ENCODE peak calls at places on chromosomes 5 and 9, in ten cellular contexts. One of them, this sample, is unnamed.

GRCh38 chr5:57041570-57041969 is 89.6 kb upstream of the MIER3 start:
- DNase-seq in thyroid gland: no peak
- DNase-seq in WTC11: no peak
- DNase-seq in PC-3: no peak
- DNase-seq in neural crest cell: no peak
- DNase-seq in fibroblast of the aortic adventitia: no peak
- DNase-seq in nephron progenitor cell: no peak
- DNase-seq in natural killer cell: no peak
- DNase-seq in type B pancreatic cell: no peak
- DNase-seq in AG04450: no peak
- DNase-seq in this sample: no peak

GRCh38 chr5:137733922-137734695 is 1.8 kb downstream of the KLHL3 start:
- DNase-seq in thyroid gland: no peak
- DNase-seq in WTC11: no peak
- DNase-seq in PC-3: no peak
- DNase-seq in neural crest cell: no peak
- DNase-seq in fibroblast of the aortic adventitia: no peak
- DNase-seq in nephron progenitor cell: no peak
- DNase-seq in natural killer cell: no peak
- DNase-seq in type B pancreatic cell: no peak
- DNase-seq in AG04450: no peak
- DNase-seq in this sample: no peak

GRCh38 chr9:20242767-20243166 is 379.5 kb downstream of the MLLT3 start:
- DNase-seq in thyroid gland: no peak
- DNase-seq in WTC11: no peak
- DNase-seq in PC-3: no peak
- DNase-seq in neural crest cell: no peak
- DNase-seq in fibroblast of the aortic adventitia: no peak
- DNase-seq in nephron progenitor cell: no peak
- DNase-seq in natural killer cell: no peak
- DNase-seq in type B pancreatic cell: no peak
- DNase-seq in AG04450: no peak
- DNase-seq in this sample: no peak

GRCh38 chr9:29214702-29215248 is 1641.5 kb upstream of the C9orf72 start:
- DNase-seq in thyroid gland: peak; percentile 23
- DNase-seq in WTC11: peak; percentile 44
- DNase-seq in PC-3: no peak
- DNase-seq in neural crest cell: peak; percentile 5
- DNase-seq in fibroblast of the aortic adventitia: no peak
- DNase-seq in nephron progenitor cell: peak; percentile 49
- DNase-seq in natural killer cell: no peak
- DNase-seq in type B pancreatic cell: no peak
- DNase-seq in AG04450: no peak
- DNase-seq in this sample: peak; percentile 42

GRCh38 chr5:6397536-6398269 is 19.4 kb upstream of the MED10 start:
- DNase-seq in thyroid gland: no peak
- DNase-seq in WTC11: no peak
- DNase-seq in PC-3: no peak
- DNase-seq in neural crest cell: no peak
- DNase-seq in fibroblast of the aortic adventitia: no peak
- DNase-seq in nephron progenitor cell: no peak
- DNase-seq in natural killer cell: no peak
- DNase-seq in type B pancreatic cell: peak; percentile 53
- DNase-seq in AG04450: no peak
- DNase-seq in this sample: no peak

GRCh38 chr9:76730795-76731194 is 33.4 kb upstream of the PCA3 start:
- DNase-seq in thyroid gland: no peak
- DNase-seq in WTC11: no peak
- DNase-seq in PC-3: no peak
- DNase-seq in neural crest cell: no peak
- DNase-seq in fibroblast of the aortic adventitia: no peak
- DNase-seq in nephron progenitor cell: no peak
- DNase-seq in natural killer cell: no peak
- DNase-seq in type B pancreatic cell: no peak
- DNase-seq in AG04450: no peak
- DNase-seq in this sample: no peak

GRCh38 chr9:128072144-128073021 is 4.4 kb downstream of the SLC25A25 start:
- DNase-seq in thyroid gland: peak; percentile 92
- DNase-seq in WTC11: no peak
- DNase-seq in PC-3: peak; percentile 84
- DNase-seq in neural crest cell: no peak
- DNase-seq in fibroblast of the aortic adventitia: peak; percentile 89
- DNase-seq in nephron progenitor cell: no peak
- DNase-seq in natural killer cell: peak; percentile 49
- DNase-seq in type B pancreatic cell: no peak
- DNase-seq in AG04450: no peak
- DNase-seq in this sample: peak; percentile 69

GRCh38 chr9:121242219-121242954 is 25.6 kb upstream of the GSN start:
- DNase-seq in thyroid gland: no peak
- DNase-seq in WTC11: no peak
- DNase-seq in PC-3: no peak
- DNase-seq in neural crest cell: no peak
- DNase-seq in fibroblast of the aortic adventitia: peak; percentile 75
- DNase-seq in nephron progenitor cell: no peak
- DNase-seq in natural killer cell: no peak
- DNase-seq in type B pancreatic cell: no peak
- DNase-seq in AG04450: no peak
- DNase-seq in this sample: no peak

GRCh38 chr9:122991370-122991830 is 42.1 kb upstream of the GPR21 start:
- DNase-seq in thyroid gland: peak; percentile 13
- DNase-seq in WTC11: no peak
- DNase-seq in PC-3: peak; percentile 66
- DNase-seq in neural crest cell: no peak
- DNase-seq in fibroblast of the aortic adventitia: peak; percentile 92
- DNase-seq in nephron progenitor cell: no peak
- DNase-seq in natural killer cell: no peak
- DNase-seq in type B pancreatic cell: no peak
- DNase-seq in AG04450: peak; percentile 65
- DNase-seq in this sample: no peak

GRCh38 chr5:77463905-77464304 is 28.2 kb downstream of the WDR41 start:
- DNase-seq in thyroid gland: no peak
- DNase-seq in WTC11: no peak
- DNase-seq in PC-3: no peak
- DNase-seq in neural crest cell: no peak
- DNase-seq in fibroblast of the aortic adventitia: peak; percentile 18
- DNase-seq in nephron progenitor cell: no peak
- DNase-seq in natural killer cell: no peak
- DNase-seq in type B pancreatic cell: no peak
- DNase-seq in AG04450: no peak
- DNase-seq in this sample: no peak

GRCh38 chr9:120714846-120715231 is 569 bp upstream of the MEGF9 start:
- DNase-seq in thyroid gland: peak; percentile 6
- DNase-seq in WTC11: peak; percentile 27
- DNase-seq in PC-3: no peak
- DNase-seq in neural crest cell: peak; percentile 22
- DNase-seq in fibroblast of the aortic adventitia: no peak
- DNase-seq in nephron progenitor cell: peak; percentile 27
- DNase-seq in natural killer cell: no peak
- DNase-seq in type B pancreatic cell: no peak
- DNase-seq in AG04450: no peak
- DNase-seq in this sample: no peak

GRCh38 chr5:142143878-142144277 is 35.3 kb downstream of the NDFIP1 start:
- DNase-seq in thyroid gland: no peak
- DNase-seq in WTC11: no peak
- DNase-seq in PC-3: peak; percentile 50
- DNase-seq in neural crest cell: no peak
- DNase-seq in fibroblast of the aortic adventitia: peak; percentile 72
- DNase-seq in nephron progenitor cell: no peak
- DNase-seq in natural killer cell: no peak
- DNase-seq in type B pancreatic cell: no peak
- DNase-seq in AG04450: peak; percentile 18
- DNase-seq in this sample: no peak

GRCh38 chr5:82183828-82184227 is 94.3 kb downstream of the RPS23 start:
- DNase-seq in thyroid gland: peak; percentile 39
- DNase-seq in WTC11: no peak
- DNase-seq in PC-3: peak; percentile 48
- DNase-seq in neural crest cell: no peak
- DNase-seq in fibroblast of the aortic adventitia: peak; percentile 79
- DNase-seq in nephron progenitor cell: no peak
- DNase-seq in natural killer cell: no peak
- DNase-seq in type B pancreatic cell: no peak
- DNase-seq in AG04450: no peak
- DNase-seq in this sample: no peak

GRCh38 chr9:90942555-90942954 is 140.9 kb downstream of the SYK start:
- DNase-seq in thyroid gland: no peak
- DNase-seq in WTC11: no peak
- DNase-seq in PC-3: no peak
- DNase-seq in neural crest cell: no peak
- DNase-seq in fibroblast of the aortic adventitia: no peak
- DNase-seq in nephron progenitor cell: no peak
- DNase-seq in natural killer cell: no peak
- DNase-seq in type B pancreatic cell: no peak
- DNase-seq in AG04450: no peak
- DNase-seq in this sample: no peak

GRCh38 chr5:57216714-57217113 is 42.9 kb downstream of the GPBP1 start:
- DNase-seq in thyroid gland: no peak
- DNase-seq in WTC11: no peak
- DNase-seq in PC-3: peak; percentile 76
- DNase-seq in neural crest cell: no peak
- DNase-seq in fibroblast of the aortic adventitia: peak; percentile 75
- DNase-seq in nephron progenitor cell: no peak
- DNase-seq in natural killer cell: no peak
- DNase-seq in type B pancreatic cell: no peak
- DNase-seq in AG04450: no peak
- DNase-seq in this sample: no peak

GRCh38 chr9:83379045-83379444 is 159.2 kb downstream of the FRMD3 start:
- DNase-seq in thyroid gland: no peak
- DNase-seq in WTC11: no peak
- DNase-seq in PC-3: no peak
- DNase-seq in neural crest cell: no peak
- DNase-seq in fibroblast of the aortic adventitia: no peak
- DNase-seq in nephron progenitor cell: no peak
- DNase-seq in natural killer cell: no peak
- DNase-seq in type B pancreatic cell: no peak
- DNase-seq in AG04450: no peak
- DNase-seq in this sample: no peak

GRCh38 chr5:51380603-51381207 is 2.5 kb upstream of the ISL1 start:
- DNase-seq in thyroid gland: no peak
- DNase-seq in WTC11: peak; percentile 32
- DNase-seq in PC-3: peak; percentile 65
- DNase-seq in neural crest cell: no peak
- DNase-seq in fibroblast of the aortic adventitia: peak; percentile 53
- DNase-seq in nephron progenitor cell: peak; percentile 46
- DNase-seq in natural killer cell: no peak
- DNase-seq in type B pancreatic cell: no peak
- DNase-seq in AG04450: no peak
- DNase-seq in this sample: no peak
- TF ChIP-seq CTCF in thyroid gland: peak; percentile 27
- TF ChIP-seq CTCF in WTC11: peak; percentile 39
- TF ChIP-seq CTCF in PC-3: peak; percentile 68
- TF ChIP-seq CTCF in neural crest cell: peak; percentile 79
- TF ChIP-seq CTCF in fibroblast of the aortic adventitia: peak; percentile 67
- TF ChIP-seq CTCF in nephron progenitor cell: peak; percentile 73
- TF ChIP-seq CTCF in natural killer cell: no peak
- TF ChIP-seq CTCF in type B pancreatic cell: peak; percentile 85
- TF ChIP-seq CTCF in AG04450: peak; percentile 51
- TF ChIP-seq CTCF in this sample: peak; percentile 71

GRCh38 chr5:172321593-172321992 is 38.0 kb upstream of the UBTD2 start:
- DNase-seq in thyroid gland: no peak
- DNase-seq in WTC11: no peak
- DNase-seq in PC-3: no peak
- DNase-seq in neural crest cell: no peak
- DNase-seq in fibroblast of the aortic adventitia: no peak
- DNase-seq in nephron progenitor cell: no peak
- DNase-seq in natural killer cell: no peak
- DNase-seq in type B pancreatic cell: no peak
- DNase-seq in AG04450: no peak
- DNase-seq in this sample: no peak
- TF ChIP-seq CTCF in thyroid gland: no peak
- TF ChIP-seq CTCF in WTC11: no peak
- TF ChIP-seq CTCF in PC-3: no peak
- TF ChIP-seq CTCF in neural crest cell: no peak
- TF ChIP-seq CTCF in fibroblast of the aortic adventitia: no peak
- TF ChIP-seq CTCF in nephron progenitor cell: no peak
- TF ChIP-seq CTCF in natural killer cell: no peak
- TF ChIP-seq CTCF in type B pancreatic cell: no peak
- TF ChIP-seq CTCF in AG04450: no peak
- TF ChIP-seq CTCF in this sample: no peak

GRCh38 chr9:33076360-33077004 is at the start of gene SMU1:
- DNase-seq in thyroid gland: peak; percentile 97
- DNase-seq in WTC11: peak; percentile 97
- DNase-seq in PC-3: peak; percentile 94
- DNase-seq in neural crest cell: peak; percentile 88
- DNase-seq in fibroblast of the aortic adventitia: peak; percentile 97
- DNase-seq in nephron progenitor cell: peak; percentile 93
- DNase-seq in natural killer cell: peak; percentile 90
- DNase-seq in type B pancreatic cell: peak; percentile 96
- DNase-seq in AG04450: peak; percentile 89
- DNase-seq in this sample: peak; percentile 92
- TF ChIP-seq CTCF in thyroid gland: no peak
- TF ChIP-seq CTCF in WTC11: no peak
- TF ChIP-seq CTCF in PC-3: no peak
- TF ChIP-seq CTCF in neural crest cell: no peak
- TF ChIP-seq CTCF in fibroblast of the aortic adventitia: no peak
- TF ChIP-seq CTCF in nephron progenitor cell: no peak
- TF ChIP-seq CTCF in natural killer cell: no peak
- TF ChIP-seq CTCF in type B pancreatic cell: no peak
- TF ChIP-seq CTCF in AG04450: no peak
- TF ChIP-seq CTCF in this sample: no peak

DNA sequence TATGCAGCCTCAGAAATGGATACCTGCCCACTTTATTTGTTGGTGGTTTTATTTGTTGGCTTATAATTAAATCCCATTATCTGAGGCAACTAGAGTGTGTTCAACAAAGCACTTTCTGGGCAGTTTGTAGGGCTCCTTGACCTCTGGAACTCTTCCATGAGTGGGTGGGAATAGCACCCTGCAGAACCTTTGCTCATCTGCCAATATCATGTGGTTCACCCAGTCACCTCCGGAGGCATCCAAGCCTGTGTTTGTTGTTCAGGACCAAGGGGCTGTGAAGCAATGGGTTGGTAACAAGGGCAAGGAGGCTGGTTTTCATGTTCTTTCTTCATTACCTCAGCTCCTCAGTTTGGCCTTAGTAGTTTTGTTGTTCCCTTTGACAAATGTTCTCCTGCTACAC is 314.0 kb downstream of the NDUFS4 start:
- DNase-seq in thyroid gland: no peak
- DNase-seq in WTC11: peak; percentile 35
- DNase-seq in PC-3: peak; percentile 21
- DNase-seq in neural crest cell: no peak
- DNase-seq in fibroblast of the aortic adventitia: peak; percentile 21
- DNase-seq in nephron progenitor cell: no peak
- DNase-seq in natural killer cell: no peak
- DNase-seq in type B pancreatic cell: no peak
- DNase-seq in AG04450: no peak
- DNase-seq in this sample: no peak
- TF ChIP-seq CTCF in thyroid gland: no peak
- TF ChIP-seq CTCF in WTC11: no peak
- TF ChIP-seq CTCF in PC-3: peak; percentile 10
- TF ChIP-seq CTCF in neural crest cell: no peak
- TF ChIP-seq CTCF in fibroblast of the aortic adventitia: no peak
- TF ChIP-seq CTCF in nephron progenitor cell: no peak
- TF ChIP-seq CTCF in natural killer cell: no peak
- TF ChIP-seq CTCF in type B pancreatic cell: peak; percentile 30
- TF ChIP-seq CTCF in AG04450: peak; percentile 16
- TF ChIP-seq CTCF in this sample: no peak

This sample was measured in mesothelial cell of epicardium.